ENCODE peak calls at places on chromosome 13, in seven cellular contexts. One of them, this sample, is unnamed.

GRCh38 chr13:38530492-38530891 is 156.4 kb upstream of the FREM2 start:
- DNase-seq in posterior cingulate gyrus: no peak
- DNase-seq in fibroblast of lung: peak
- DNase-seq in mucosa of descending colon: no peak
- DNase-seq in amniotic stem cell: no peak
- DNase-seq in retina: no peak
- DNase-seq in iris pigment epithelial cell: peak
- DNase-seq in this sample: no peak

GRCh38 chr13:34208326-34208725 is 390.4 kb downstream of the RFC3 start:
- DNase-seq in fibroblast of lung: no peak
- DNase-seq in posterior cingulate gyrus: no peak
- DNase-seq in mucosa of descending colon: no peak
- DNase-seq in amniotic stem cell: no peak
- DNase-seq in iris pigment epithelial cell: peak
- DNase-seq in retina: no peak
- DNase-seq in this sample: no peak

GRCh38 chr13:87128006-87128405 is 543.2 kb upstream of the SLITRK5 start:
- DNase-seq in retina: peak
- DNase-seq in posterior cingulate gyrus: no peak
- DNase-seq in iris pigment epithelial cell: peak
- DNase-seq in mucosa of descending colon: no peak
- DNase-seq in amniotic stem cell: no peak
- DNase-seq in fibroblast of lung: peak
- DNase-seq in this sample: no peak

GRCh38 chr13:33518442-33518841 is 232.9 kb upstream of the STARD13 start:
- DNase-seq in posterior cingulate gyrus: no peak
- DNase-seq in amniotic stem cell: no peak
- DNase-seq in mucosa of descending colon: no peak
- DNase-seq in retina: no peak
- DNase-seq in fibroblast of lung: no peak
- DNase-seq in iris pigment epithelial cell: no peak
- DNase-seq in this sample: no peak

GRCh38 chr13:96935971-96936370 is 58.3 kb downstream of the OXGR1 start:
- DNase-seq in amniotic stem cell: no peak
- DNase-seq in posterior cingulate gyrus: no peak
- DNase-seq in iris pigment epithelial cell: no peak
- DNase-seq in retina: no peak
- DNase-seq in mucosa of descending colon: no peak
- DNase-seq in fibroblast of lung: no peak
- DNase-seq in this sample: no peak

GRCh38 chr13:71217827-71218226 is 649.2 kb downstream of the DACH1 start:
- DNase-seq in posterior cingulate gyrus: no peak
- DNase-seq in retina: no peak
- DNase-seq in fibroblast of lung: no peak
- DNase-seq in amniotic stem cell: no peak
- DNase-seq in iris pigment epithelial cell: no peak
- DNase-seq in mucosa of descending colon: no peak
- DNase-seq in this sample: no peak

GRCh38 chr13:112636401-112636975 is 48.5 kb upstream of the TUBGCP3 start:
- DNase-seq in posterior cingulate gyrus: no peak
- DNase-seq in iris pigment epithelial cell: no peak
- DNase-seq in amniotic stem cell: no peak
- DNase-seq in retina: no peak
- DNase-seq in mucosa of descending colon: no peak
- DNase-seq in fibroblast of lung: no peak
- DNase-seq in this sample: no peak

GRCh38 chr13:48562296-48563066 is 29.6 kb upstream of the RCBTB2 start:
- DNase-seq in posterior cingulate gyrus: no peak
- DNase-seq in amniotic stem cell: no peak
- DNase-seq in retina: no peak
- DNase-seq in fibroblast of lung: no peak
- DNase-seq in mucosa of descending colon: peak
- DNase-seq in iris pigment epithelial cell: no peak
- DNase-seq in this sample: no peak

GRCh38 chr13:51091839-51092238 is 19.2 kb downstream of the C13orf42 start:
- DNase-seq in posterior cingulate gyrus: no peak
- DNase-seq in iris pigment epithelial cell: no peak
- DNase-seq in mucosa of descending colon: no peak
- DNase-seq in fibroblast of lung: no peak
- DNase-seq in amniotic stem cell: no peak
- DNase-seq in retina: no peak
- DNase-seq in this sample: no peak

GRCh38 chr13:76884167-76884566 is 2.0 kb downstream of the KCTD12 start:
- DNase-seq in amniotic stem cell: no peak
- DNase-seq in retina: peak
- DNase-seq in mucosa of descending colon: peak
- DNase-seq in iris pigment epithelial cell: peak
- DNase-seq in posterior cingulate gyrus: no peak
- DNase-seq in fibroblast of lung: peak
- DNase-seq in this sample: peak